ENCODE peak calls at places on chromosomes 6 and 20, in seven cellular contexts. B, H, E, M, L, J and Z are unnamed samples. For H3K27me3 and H3K4me1, the result is how much of the 10 kb centered on the place peaks cover.

GRCh38 chr6:28207244-28208179 is 17.6 kb upstream of the ZSCAN9 start:
- DNase-seq in B (no peak), H (peak), E (no peak), M (peak), L (no peak), J (no peak), Z (no peak)

GRCh38 chr6:1820714-1821113 is 211.0 kb downstream of the FOXC1 start:
- DNase-seq in B (no peak), H (no peak), E (no peak), M (no peak), L (no peak), J (no peak), Z (no peak)

GRCh38 chr6:111912904-111913303 is 39.7 kb upstream of the FYN start:
- DNase-seq in B (no peak), H (no peak), E (no peak), M (no peak), L (no peak), J (no peak), Z (no peak)

GRCh38 chr6:106134906-106135634 is 48.9 kb downstream of the PRDM1 start:
- DNase-seq in B (no peak), H (peak), E (no peak), M (peak), L (no peak), J (peak), Z (peak)

GRCh38 chr6:24430086-24430485 is 27.4 kb downstream of the MRS2 start:
- DNase-seq in B (no peak), H (no peak), E (no peak), M (no peak), L (no peak), J (no peak), Z (no peak)

GRCh38 chr6:36845233-36845632 is 6.0 kb upstream of the CPNE5 start:
- DNase-seq in B (no peak), H (no peak), E (no peak), M (no peak), L (no peak), J (no peak), Z (no peak)

GRCh38 chr6:75502884-75503283 is 9.3 kb upstream of the FILIP1 start:
- DNase-seq in B (no peak), H (no peak), E (no peak), M (no peak), L (no peak), J (no peak), Z (no peak)

GRCh38 chr6:111721677-111722219 is 116.1 kb upstream of the TRAF3IP2 start:
- DNase-seq in B (peak), H (no peak), E (no peak), M (no peak), L (no peak), J (peak), Z (no peak)

GRCh38 chr6:14922306-14922705 is 323.6 kb upstream of the JARID2 start:
- DNase-seq in B (no peak), H (peak), E (no peak), M (no peak), L (no peak), J (no peak), Z (no peak)

GRCh38 chr6:166097914-166098522 is 69.6 kb downstream of the TBXT start:
- DNase-seq in B (peak), H (peak), E (peak), M (peak), L (peak), J (peak), Z (peak)

GRCh38 chr6:159833997-159834601 is 34.0 kb downstream of the PNLDC1 start:
- DNase-seq in B (no peak), H (no peak), E (no peak), M (no peak), L (no peak), J (no peak), Z (no peak)

DNA sequence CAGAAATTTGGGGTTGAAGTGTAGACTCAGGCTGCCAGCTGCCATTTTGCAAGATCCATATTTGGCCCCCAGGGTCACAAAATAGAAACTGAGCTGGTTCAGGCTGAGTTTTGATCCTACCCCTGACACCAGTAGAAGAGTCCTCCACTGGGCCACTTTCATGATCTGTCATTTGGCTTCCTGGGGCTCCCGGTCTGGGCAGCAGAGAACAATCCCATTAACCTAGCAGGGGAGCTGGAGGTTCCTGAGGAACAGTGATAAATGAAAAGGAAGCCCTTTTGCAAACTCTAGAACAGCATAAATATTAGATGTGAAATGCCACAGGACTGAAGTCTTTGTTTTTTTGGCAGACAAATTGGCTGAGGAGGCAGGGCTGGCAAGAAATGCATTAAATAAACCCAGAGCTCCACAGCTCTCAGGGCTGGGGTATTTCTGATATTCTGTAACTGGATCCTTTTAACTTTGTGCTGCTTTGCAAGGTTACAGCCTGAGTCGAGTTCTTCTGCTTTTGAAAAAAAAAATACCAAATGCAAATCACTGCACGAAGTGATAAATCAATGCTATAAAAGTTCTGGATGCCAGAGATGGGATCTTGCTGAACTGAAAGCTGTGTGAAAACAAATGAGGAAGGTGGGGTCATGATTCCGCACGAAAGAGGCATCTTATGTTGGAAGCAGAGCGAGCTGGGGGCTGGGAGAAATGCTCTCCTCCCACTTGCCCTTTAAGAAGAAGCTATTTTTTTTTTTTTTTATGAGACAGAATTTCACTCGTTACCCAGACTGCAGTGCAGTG is 64.4 kb downstream of the SULF2 start:
- DNase-seq in B (no peak), H (peak), E (no peak), M (no peak), L (no peak), J (no peak), Z (no peak)
- H3K27me3 ChIP-seq in B (under half), H (under half), E (under half), M (under half), L (under half), J (under half), Z (under half)

DNA sequence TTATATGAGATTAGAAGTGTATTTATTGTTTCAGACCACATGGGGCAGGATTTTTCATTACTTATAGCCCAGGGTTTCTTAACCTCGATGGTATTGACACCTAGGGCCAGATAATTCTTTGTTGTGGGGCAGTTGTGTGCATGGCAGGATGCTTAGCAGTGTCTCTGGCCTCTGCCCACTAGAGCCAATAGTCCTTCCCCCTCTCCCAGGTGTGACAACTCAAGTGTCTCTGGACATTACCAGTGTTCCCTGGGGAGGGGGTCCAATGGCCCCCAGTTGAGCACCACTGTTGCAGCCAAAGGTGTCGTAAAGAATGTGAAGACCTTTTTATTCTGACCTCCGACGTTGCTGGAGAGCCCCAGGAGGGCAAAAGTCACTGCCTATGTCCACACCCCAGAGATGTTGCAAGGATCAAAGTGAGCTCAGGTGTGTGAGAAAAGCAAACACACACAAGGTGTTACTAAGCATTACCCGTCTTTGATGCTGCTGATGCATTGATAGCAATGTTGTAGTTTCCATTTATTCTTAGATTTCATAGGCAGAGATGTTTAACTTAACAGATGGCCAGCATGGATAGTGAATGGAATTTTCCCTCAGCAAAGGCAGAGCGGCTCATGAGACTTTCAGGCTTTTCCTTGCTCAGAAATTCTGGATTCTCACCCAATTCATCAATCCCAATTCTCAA is 22.2 kb downstream of the BANF2 start:
- DNase-seq in B (no peak), H (no peak), E (no peak), M (peak), L (no peak), J (peak), Z (peak)
- TF ChIP-seq CTCF in B (no peak), H (no peak), E (no peak), M (peak), L (no peak), J (peak), Z (peak)

GRCh38 chr6:35298625-35299140 is 1.1 kb downstream of the DEF6 start:
- DNase-seq in B (no peak), H (no peak), E (no peak), M (no peak), L (no peak), J (no peak), Z (no peak)
- H3K4me1 ChIP-seq in B (half or more), H (under half), E (under half), M (under half), L (under half), J (under half), Z (under half)

GRCh38 chr6:167124753-167125152 is 1.9 kb downstream of the CCR6 start:
- DNase-seq in B (no peak), H (no peak), E (no peak), M (no peak), L (no peak), J (no peak), Z (no peak)
- H3K27me3 ChIP-seq in B (under half), H (under half), E (under half), M (under half), L (under half), J (under half), Z (under half)

GRCh38 chr6:125781307-125781868 is 9.4 kb upstream of the NCOA7 start:
- DNase-seq in B (no peak), H (peak), E (no peak), M (peak), L (no peak), J (no peak), Z (no peak)
- TF ChIP-seq CTCF in B (no peak), H (peak), E (no peak), M (no peak), L (no peak), J (no peak), Z (no peak)

DNA sequence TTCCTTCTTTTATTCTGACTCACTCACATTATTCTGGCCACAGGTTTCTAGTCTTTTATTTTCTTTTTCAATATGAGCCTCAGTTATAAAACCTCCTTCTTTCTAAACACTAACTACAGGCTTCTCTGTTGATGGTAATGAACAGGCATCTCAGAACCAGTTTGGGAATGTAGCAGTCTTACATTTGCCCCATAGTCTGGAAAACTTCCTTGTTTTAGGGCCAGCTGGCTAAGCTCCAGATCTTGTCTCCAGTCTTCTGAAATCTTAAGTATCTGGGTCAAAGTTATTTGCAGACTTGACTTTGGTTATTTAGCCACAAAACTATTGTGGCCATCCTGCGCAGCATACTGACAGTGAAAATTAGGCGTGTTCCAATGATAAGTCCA is 97.1 kb upstream of the MAN1A1 start:
- DNase-seq in B (no peak), H (peak), E (peak), M (peak), L (no peak), J (no peak), Z (no peak)
- H3K4me1 ChIP-seq in B (under half), H (under half), E (under half), M (under half), L (under half), J (under half), Z (under half)